ENCODE peak calls at places on chromosomes 11 and 22, in five cellular contexts. I is lower lobe of right lung, B is thoracic aorta, Y is coronary artery, T is neural progenitor cell. Z is an unnamed sample.

GRCh38 chr22:40955516-40955915 is 4.3 kb downstream of the RBX1 start:
- DNase-seq in I (no peak), B (no peak), Y (no peak), T (no peak), Z (no peak)

GRCh38 chr11:13891911-13892310 is 70.6 kb upstream of the SPON1 start:
- DNase-seq in I (no peak), B (no peak), Y (no peak), T (no peak), Z (no peak)

GRCh38 chr22:41661713-41662112 is 27.0 kb downstream of the SNU13 start:
- DNase-seq in I (no peak), B (no peak), Y (no peak), T (no peak), Z (no peak)

GRCh38 chr11:117572671-117573070 is 224.3 kb downstream of the DSCAML1 start:
- DNase-seq in I (no peak), B (no peak), Y (no peak), T (no peak), Z (no peak)

GRCh38 chr11:134363161-134363560 is 31.4 kb downstream of the GLB1L2 start:
- DNase-seq in I (peak), B (no peak), Y (no peak), T (no peak), Z (no peak)

GRCh38 chr11:78808903-78809302 is 234.2 kb upstream of the NARS2 start:
- DNase-seq in I (no peak), B (no peak), Y (no peak), T (no peak), Z (no peak)

GRCh38 chr22:46861968-46862367 is 99.5 kb downstream of the TBC1D22A start:
- DNase-seq in I (no peak), B (no peak), Y (no peak), T (no peak), Z (no peak)

GRCh38 chr22:48444320-48445112 is 1383.2 kb downstream of the BRD1 start:
- DNase-seq in I (peak), B (no peak), Y (no peak), T (no peak), Z (no peak)

GRCh38 chr11:83827520-83827919 is 541.4 kb upstream of the CCDC90B start:
- DNase-seq in I (no peak), B (no peak), Y (no peak), T (no peak), Z (no peak)

GRCh38 chr11:63613517-63614135 is 607 bp downstream of the PLAAT3 start:
- DNase-seq in I (peak), B (no peak), Y (peak), T (peak), Z (peak)

GRCh38 chr11:108796551-108796950 is 131.7 kb downstream of the DDX10 start:
- DNase-seq in I (no peak), B (no peak), Y (no peak), T (peak), Z (no peak)

GRCh38 chr22:27207907-27208306 is 550.5 kb downstream of the MIAT start:
- DNase-seq in I (no peak), B (no peak), Y (peak), T (no peak), Z (no peak)

GRCh38 chr11:57321996-57322880 is 2.5 kb downstream of the TNKS1BP1 start:
- DNase-seq in I (peak), B (peak), Y (peak), T (peak), Z (peak)

GRCh38 chr22:42367980-42368378 is 64.2 kb downstream of the NFAM1 start:
- DNase-seq in I (no peak), B (no peak), Y (no peak), T (no peak), Z (no peak)

GRCh38 chr11:64165482-64165841 is 451 bp downstream of the MACROD1 start:
- DNase-seq in I (no peak), B (no peak), Y (no peak), T (no peak), Z (peak)

GRCh38 chr11:31817054-31817620 is 6.0 kb upstream of the PAX6 start:
- DNase-seq in I (no peak), B (no peak), Y (no peak), T (peak), Z (no peak)

GRCh38 chr11:117418685-117419084 is 91.0 kb downstream of the CEP164 start:
- DNase-seq in I (no peak), B (no peak), Y (no peak), T (no peak), Z (no peak)

GRCh38 chr11:9787981-9788521 is 124.2 kb downstream of the SWAP70 start:
- DNase-seq in I (no peak), B (peak), Y (no peak), T (no peak), Z (no peak)

GRCh38 chr22:17910561-17911311 is 113.6 kb downstream of the MICAL3 start:
- DNase-seq in I (no peak), B (peak), Y (peak), T (peak), Z (no peak)

GRCh38 chr22:17606472-17606871 is 22.1 kb downstream of the ATP6V1E1 start:
- DNase-seq in I (no peak), B (no peak), Y (no peak), T (no peak), Z (no peak)

GRCh38 chr22:35883028-35883620 is 145.5 kb downstream of the RBFOX2 start:
- DNase-seq in I (no peak), B (no peak), Y (no peak), T (peak), Z (peak)

GRCh38 chr11:128039140-128040021 is 548.0 kb downstream of the ETS1 start:
- DNase-seq in I (peak), B (no peak), Y (no peak), T (no peak), Z (peak)

GRCh38 chr11:128733440-128734115 is 39.7 kb downstream of the FLI1 start:
- DNase-seq in I (no peak), B (no peak), Y (no peak), T (peak), Z (no peak)

GRCh38 chr22:49091917-49092545 is 735.6 kb downstream of the BRD1 start:
- DNase-seq in I (peak), B (no peak), Y (no peak), T (no peak), Z (no peak)

GRCh38 chr11:16782226-16782919 is 43.9 kb downstream of the C11orf58 start:
- DNase-seq in I (no peak), B (no peak), Y (no peak), T (no peak), Z (peak)

GRCh38 chr11:94675239-94675638 is 92.9 kb upstream of the AMOTL1 start:
- DNase-seq in I (no peak), B (no peak), Y (no peak), T (no peak), Z (no peak)

GRCh38 chr22:44127353-44127752 is 53.4 kb upstream of the PARVG start:
- DNase-seq in I (peak), B (no peak), Y (no peak), T (no peak), Z (no peak)
- TF ChIP-seq CTCF in I (no peak), B (no peak), Y (no peak), T (no peak), Z (no peak)

GRCh38 chr11:119121008-119121810 is at the start of gene HINFP:
- DNase-seq in I (peak), B (peak), Y (peak), T (peak), Z (peak)
- TF ChIP-seq CTCF in I (no peak), B (no peak), Y (no peak), T (no peak), Z (no peak)

GRCh38 chr22:22408731-22409696 is 99.5 kb downstream of the ZNF280B start:
- DNase-seq in I (no peak), B (no peak), Y (no peak), T (peak), Z (peak)
- TF ChIP-seq CTCF in I (no peak), B (no peak), Y (no peak), T (peak), Z (no peak)

DNA sequence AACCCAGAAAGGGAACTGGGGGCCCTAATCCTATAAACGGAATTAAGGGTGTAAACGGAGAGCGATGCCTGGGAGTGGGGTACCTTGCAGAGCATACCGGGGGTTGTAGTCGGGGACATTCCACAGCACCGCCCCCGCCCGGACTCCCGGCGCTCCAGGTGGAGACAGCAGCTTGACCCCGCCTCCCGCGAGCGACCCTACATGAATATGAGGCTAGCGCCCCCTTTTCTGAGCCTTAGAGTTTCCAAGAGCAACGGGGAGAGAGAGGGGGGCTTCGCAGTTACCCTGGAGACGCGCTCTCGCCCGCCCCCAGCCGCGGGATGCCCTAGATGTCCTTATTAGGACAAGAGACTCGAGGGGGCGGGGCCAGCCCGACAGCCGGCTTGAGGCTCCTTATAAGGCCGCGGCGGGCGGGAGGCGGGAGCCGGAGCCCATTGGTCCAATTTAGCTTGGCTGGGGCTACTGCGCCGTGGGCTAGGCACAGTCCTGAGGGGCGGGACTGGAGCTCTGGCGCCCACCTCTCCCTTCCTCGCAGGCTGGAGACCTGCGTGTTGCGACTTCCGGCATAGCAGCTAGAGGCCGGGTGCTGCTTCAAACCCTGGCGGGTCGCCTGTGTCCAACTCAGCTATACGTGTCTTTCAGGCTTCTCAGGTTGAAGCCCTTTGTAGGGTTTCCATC is 960 bp upstream of the MUS81 start:
- DNase-seq in I (peak), B (peak), Y (peak), T (peak), Z (peak)
- TF ChIP-seq CTCF in I (peak), B (no peak), Y (no peak), T (peak), Z (no peak)

DNA sequence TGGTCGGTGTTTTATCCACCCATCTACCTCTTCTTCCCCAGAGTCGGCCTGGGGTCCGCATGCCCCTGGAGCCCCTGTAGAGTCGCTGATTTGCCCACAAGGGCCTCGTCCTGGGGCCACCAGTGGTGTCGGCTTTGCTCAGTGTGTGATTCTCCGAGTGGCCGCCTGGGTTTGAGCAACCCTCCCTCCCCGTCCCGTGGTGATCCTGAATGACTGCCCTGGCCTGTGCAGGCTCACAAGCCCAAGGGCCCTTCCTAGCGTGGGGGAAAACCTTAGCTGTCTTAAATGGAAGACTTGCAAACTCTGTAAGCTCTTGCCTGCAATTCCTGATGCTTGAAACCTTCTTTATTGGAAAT is 128.3 kb downstream of the OSBP2 start:
- DNase-seq in I (no peak), B (no peak), Y (peak), T (peak), Z (no peak)
- TF ChIP-seq CTCF in I (no peak), B (no peak), Y (no peak), T (peak), Z (no peak)

GRCh38 chr22:44623771-44624510 is 78.1 kb upstream of the PRR5 start:
- DNase-seq in I (peak), B (no peak), Y (no peak), T (peak), Z (peak)
- TF ChIP-seq CTCF in I (no peak), B (no peak), Y (no peak), T (peak), Z (peak)

DNA sequence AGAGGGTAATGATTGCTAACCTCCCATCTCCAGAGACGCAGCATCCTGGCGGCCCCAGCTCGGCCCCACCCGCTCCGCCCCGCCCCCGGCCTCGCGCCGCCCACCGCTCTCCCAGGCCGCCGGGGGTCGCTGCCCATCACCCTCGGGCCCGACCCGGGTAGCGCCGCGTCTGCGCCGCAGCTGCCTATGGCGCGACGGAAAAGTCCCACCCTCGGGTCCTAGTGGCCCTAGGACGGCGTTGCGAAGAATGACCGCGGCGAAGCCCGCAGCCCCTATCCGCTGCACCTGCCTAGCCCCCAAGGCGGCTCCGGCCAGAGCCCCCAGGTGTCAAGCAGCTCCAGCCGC is 457 bp downstream of the CPSF7 start:
- DNase-seq in I (no peak), B (no peak), Y (peak), T (peak), Z (peak)
- TF ChIP-seq CTCF in I (peak), B (no peak), Y (no peak), T (peak), Z (no peak)

Z was measured in Calu3.